ENCODE peak calls at places on chromosomes 1 and 21, in five cellular contexts. One of them, this sample, is unnamed.

GRCh38 chr1:42419449-42419848 is 36.4 kb downstream of the ZMYND12 start:
- DNase-seq in OCI-LY7: no peak
- DNase-seq in body of pancreas: no peak
- DNase-seq in heart right ventricle: peak
- DNase-seq in PC-9: no peak
- DNase-seq in this sample: no peak

GRCh38 chr1:56330400-56331026 is 248.8 kb downstream of the PLPP3 start:
- DNase-seq in PC-9: no peak
- DNase-seq in OCI-LY7: no peak
- DNase-seq in body of pancreas: no peak
- DNase-seq in heart right ventricle: no peak
- DNase-seq in this sample: no peak

GRCh38 chr1:47241114-47242113 is 9.4 kb upstream of the TAL1 start:
- DNase-seq in OCI-LY7: no peak
- DNase-seq in PC-9: no peak
- DNase-seq in body of pancreas: no peak
- DNase-seq in heart right ventricle: no peak
- DNase-seq in this sample: no peak

GRCh38 chr1:193971595-193971994 is 785.2 kb upstream of the B3GALT2 start:
- DNase-seq in heart right ventricle: no peak
- DNase-seq in OCI-LY7: no peak
- DNase-seq in body of pancreas: no peak
- DNase-seq in PC-9: peak
- DNase-seq in this sample: no peak

GRCh38 chr1:28718601-28719331 is 18.0 kb upstream of the YTHDF2 start:
- DNase-seq in OCI-LY7: no peak
- DNase-seq in PC-9: no peak
- DNase-seq in heart right ventricle: no peak
- DNase-seq in body of pancreas: no peak
- DNase-seq in this sample: no peak

GRCh38 chr1:17624540-17625256 is 85.2 kb downstream of the ARHGEF10L start:
- DNase-seq in body of pancreas: peak
- DNase-seq in heart right ventricle: peak
- DNase-seq in OCI-LY7: no peak
- DNase-seq in PC-9: peak
- DNase-seq in this sample: peak

GRCh38 chr1:62142550-62142949 is 52.1 kb upstream of the L1TD1 start:
- DNase-seq in heart right ventricle: no peak
- DNase-seq in PC-9: no peak
- DNase-seq in OCI-LY7: no peak
- DNase-seq in body of pancreas: no peak
- DNase-seq in this sample: no peak

GRCh38 chr1:178408869-178409268 is 87.9 kb downstream of the CLEC20A start:
- DNase-seq in PC-9: no peak
- DNase-seq in heart right ventricle: no peak
- DNase-seq in OCI-LY7: no peak
- DNase-seq in body of pancreas: no peak
- DNase-seq in this sample: no peak

GRCh38 chr1:62436039-62436465 is 797 bp upstream of the USP1 start:
- DNase-seq in heart right ventricle: peak
- DNase-seq in body of pancreas: peak
- DNase-seq in OCI-LY7: no peak
- DNase-seq in PC-9: no peak
- DNase-seq in this sample: peak

GRCh38 chr1:202802998-202803932 is 5.0 kb downstream of the KDM5B start:
- DNase-seq in body of pancreas: no peak
- DNase-seq in PC-9: peak
- DNase-seq in OCI-LY7: no peak
- DNase-seq in heart right ventricle: no peak
- DNase-seq in this sample: no peak

GRCh38 chr1:89780721-89781120 is 40.1 kb upstream of the LRRC8D start:
- DNase-seq in OCI-LY7: peak
- DNase-seq in heart right ventricle: no peak
- DNase-seq in PC-9: peak
- DNase-seq in body of pancreas: no peak
- DNase-seq in this sample: no peak

GRCh38 chr1:58456470-58456869 is 90.1 kb downstream of the OMA1 start:
- DNase-seq in OCI-LY7: no peak
- DNase-seq in body of pancreas: no peak
- DNase-seq in PC-9: no peak
- DNase-seq in heart right ventricle: no peak
- DNase-seq in this sample: no peak

GRCh38 chr21:44421901-44422840 is 33.1 kb upstream of the LRRC3 start:
- DNase-seq in heart right ventricle: no peak
- DNase-seq in body of pancreas: no peak
- DNase-seq in PC-9: no peak
- DNase-seq in OCI-LY7: no peak
- DNase-seq in this sample: peak

GRCh38 chr1:31637915-31638673 is 6.6 kb downstream of the PEF1 start:
- DNase-seq in heart right ventricle: no peak
- DNase-seq in body of pancreas: no peak
- DNase-seq in OCI-LY7: no peak
- DNase-seq in PC-9: no peak
- DNase-seq in this sample: no peak

GRCh38 chr1:22111620-22112019 is 31.3 kb downstream of the WNT4 start:
- DNase-seq in body of pancreas: no peak
- DNase-seq in OCI-LY7: no peak
- DNase-seq in PC-9: peak
- DNase-seq in heart right ventricle: no peak
- DNase-seq in this sample: no peak

GRCh38 chr1:158534496-158534895 is 19.7 kb downstream of the OR6Y1 start:
- DNase-seq in PC-9: no peak
- DNase-seq in body of pancreas: no peak
- DNase-seq in heart right ventricle: no peak
- DNase-seq in OCI-LY7: no peak
- DNase-seq in this sample: no peak

GRCh38 chr1:14660795-14661194 is 62.3 kb downstream of the KAZN start:
- DNase-seq in body of pancreas: no peak
- DNase-seq in PC-9: no peak
- DNase-seq in OCI-LY7: peak
- DNase-seq in heart right ventricle: no peak
- DNase-seq in this sample: no peak
- H3K27ac ChIP-seq in body of pancreas: no peak
- H3K27ac ChIP-seq in PC-9: no peak
- H3K27ac ChIP-seq in OCI-LY7: peak
- H3K27ac ChIP-seq in heart right ventricle: no peak
- H3K27ac ChIP-seq in this sample: no peak

GRCh38 chr1:25858494-25858893 is 763 bp downstream of the AUNIP start:
- DNase-seq in heart right ventricle: no peak
- DNase-seq in PC-9: no peak
- DNase-seq in OCI-LY7: peak
- DNase-seq in body of pancreas: no peak
- DNase-seq in this sample: no peak
- H3K27ac ChIP-seq in heart right ventricle: no peak
- H3K27ac ChIP-seq in PC-9: peak
- H3K27ac ChIP-seq in OCI-LY7: peak
- H3K27ac ChIP-seq in body of pancreas: no peak
- H3K27ac ChIP-seq in this sample: no peak

GRCh38 chr1:199688133-199688676 is 339.3 kb upstream of the NR5A2 start:
- DNase-seq in OCI-LY7: no peak
- DNase-seq in PC-9: peak
- DNase-seq in body of pancreas: no peak
- DNase-seq in heart right ventricle: no peak
- DNase-seq in this sample: no peak
- H3K27ac ChIP-seq in OCI-LY7: no peak
- H3K27ac ChIP-seq in PC-9: no peak
- H3K27ac ChIP-seq in body of pancreas: no peak
- H3K27ac ChIP-seq in heart right ventricle: no peak
- H3K27ac ChIP-seq in this sample: no peak

GRCh38 chr1:111717450-111717849 is 21.7 kb downstream of the INKA2 start:
- DNase-seq in body of pancreas: no peak
- DNase-seq in OCI-LY7: no peak
- DNase-seq in PC-9: no peak
- DNase-seq in heart right ventricle: no peak
- DNase-seq in this sample: no peak

GRCh38 chr1:111720977-111721670 is 18.1 kb downstream of the INKA2 start:
- DNase-seq in heart right ventricle: no peak
- DNase-seq in OCI-LY7: no peak
- DNase-seq in PC-9: no peak
- DNase-seq in body of pancreas: no peak
- DNase-seq in this sample: no peak

GRCh38 chr1:111720274-111720976 is 18.8 kb downstream of the INKA2 start:
- DNase-seq in heart right ventricle: peak
- DNase-seq in body of pancreas: no peak
- DNase-seq in OCI-LY7: no peak
- DNase-seq in PC-9: no peak
- DNase-seq in this sample: no peak

GRCh38 chr1:111719135-111719534 is 20.1 kb downstream of the INKA2 start:
- DNase-seq in heart right ventricle: no peak
- DNase-seq in body of pancreas: no peak
- DNase-seq in PC-9: no peak
- DNase-seq in OCI-LY7: no peak
- DNase-seq in this sample: no peak

GRCh38 chr1:111719561-111720239 is 19.5 kb downstream of the INKA2 start:
- DNase-seq in heart right ventricle: peak
- DNase-seq in PC-9: no peak
- DNase-seq in OCI-LY7: no peak
- DNase-seq in body of pancreas: no peak
- DNase-seq in this sample: no peak
- H3K27ac ChIP-seq in heart right ventricle: peak
- H3K27ac ChIP-seq in PC-9: no peak
- H3K27ac ChIP-seq in OCI-LY7: no peak
- H3K27ac ChIP-seq in body of pancreas: no peak
- H3K27ac ChIP-seq in this sample: no peak